ENCODE peak calls at places on chromosomes 5 and 9, in ten cellular contexts. One of them, this sample, is unnamed.

GRCh38 chr9:19894975-19895374 is 106.1 kb upstream of the SLC24A2 start:
- DNase-seq in dorsolateral prefrontal cortex: no peak
- DNase-seq in foreskin keratinocyte: no peak
- DNase-seq in WTC11: no peak
- DNase-seq in ascending aorta: no peak
- DNase-seq in lung: no peak
- DNase-seq in A549: no peak
- DNase-seq in epithelial cell of esophagus: peak; percentile 5
- DNase-seq in left ventricle myocardium inferior: no peak
- DNase-seq in psoas muscle: no peak
- DNase-seq in this sample: no peak

GRCh38 chr9:131366745-131367401 is 27.0 kb upstream of the PRRC2B start:
- DNase-seq in ascending aorta: no peak
- DNase-seq in lung: no peak
- DNase-seq in epithelial cell of esophagus: peak; percentile 48
- DNase-seq in foreskin keratinocyte: peak; percentile 85
- DNase-seq in left ventricle myocardium inferior: peak; percentile 26
- DNase-seq in dorsolateral prefrontal cortex: no peak
- DNase-seq in psoas muscle: no peak
- DNase-seq in WTC11: peak; percentile 58
- DNase-seq in A549: peak; percentile 89
- DNase-seq in this sample: no peak

GRCh38 chr5:6581559-6582426 is 51.1 kb downstream of the NSUN2 start:
- DNase-seq in dorsolateral prefrontal cortex: no peak
- DNase-seq in left ventricle myocardium inferior: no peak
- DNase-seq in ascending aorta: no peak
- DNase-seq in foreskin keratinocyte: no peak
- DNase-seq in lung: no peak
- DNase-seq in epithelial cell of esophagus: no peak
- DNase-seq in WTC11: no peak
- DNase-seq in psoas muscle: no peak
- DNase-seq in A549: no peak
- DNase-seq in this sample: no peak

GRCh38 chr5:131659290-131659689 is 24.3 kb upstream of the RAPGEF6 start:
- DNase-seq in foreskin keratinocyte: no peak
- DNase-seq in dorsolateral prefrontal cortex: no peak
- DNase-seq in psoas muscle: no peak
- DNase-seq in lung: no peak
- DNase-seq in left ventricle myocardium inferior: no peak
- DNase-seq in epithelial cell of esophagus: no peak
- DNase-seq in A549: no peak
- DNase-seq in WTC11: no peak
- DNase-seq in ascending aorta: no peak
- DNase-seq in this sample: no peak

GRCh38 chr5:124599048-124599973 is 147.1 kb downstream of the ZNF608 start:
- DNase-seq in psoas muscle: no peak
- DNase-seq in A549: peak; percentile 83
- DNase-seq in left ventricle myocardium inferior: no peak
- DNase-seq in foreskin keratinocyte: peak; percentile 41
- DNase-seq in dorsolateral prefrontal cortex: no peak
- DNase-seq in epithelial cell of esophagus: peak; percentile 46
- DNase-seq in ascending aorta: no peak
- DNase-seq in WTC11: no peak
- DNase-seq in lung: peak; percentile 53
- DNase-seq in this sample: no peak

GRCh38 chr5:171315386-171315891 is 6.4 kb downstream of the TLX3 start:
- DNase-seq in foreskin keratinocyte: no peak
- DNase-seq in ascending aorta: no peak
- DNase-seq in epithelial cell of esophagus: no peak
- DNase-seq in left ventricle myocardium inferior: no peak
- DNase-seq in A549: no peak
- DNase-seq in lung: no peak
- DNase-seq in WTC11: peak; percentile 49
- DNase-seq in dorsolateral prefrontal cortex: no peak
- DNase-seq in psoas muscle: no peak
- DNase-seq in this sample: no peak

GRCh38 chr9:114363424-114363823 is 24.4 kb downstream of the AKNA start:
- DNase-seq in A549: no peak
- DNase-seq in dorsolateral prefrontal cortex: no peak
- DNase-seq in psoas muscle: no peak
- DNase-seq in WTC11: no peak
- DNase-seq in foreskin keratinocyte: no peak
- DNase-seq in lung: no peak
- DNase-seq in epithelial cell of esophagus: no peak
- DNase-seq in left ventricle myocardium inferior: no peak
- DNase-seq in ascending aorta: no peak
- DNase-seq in this sample: no peak

GRCh38 chr9:81461196-81461595 is 228.2 kb downstream of the TLE1 start:
- DNase-seq in ascending aorta: no peak
- DNase-seq in psoas muscle: no peak
- DNase-seq in dorsolateral prefrontal cortex: no peak
- DNase-seq in foreskin keratinocyte: no peak
- DNase-seq in WTC11: no peak
- DNase-seq in epithelial cell of esophagus: no peak
- DNase-seq in lung: no peak
- DNase-seq in A549: no peak
- DNase-seq in left ventricle myocardium inferior: no peak
- DNase-seq in this sample: no peak

GRCh38 chr9:278651-279050 is 64.0 kb downstream of the DOCK8 start:
- DNase-seq in dorsolateral prefrontal cortex: no peak
- DNase-seq in epithelial cell of esophagus: no peak
- DNase-seq in foreskin keratinocyte: no peak
- DNase-seq in lung: no peak
- DNase-seq in psoas muscle: no peak
- DNase-seq in ascending aorta: no peak
- DNase-seq in WTC11: no peak
- DNase-seq in left ventricle myocardium inferior: no peak
- DNase-seq in A549: no peak
- DNase-seq in this sample: no peak

GRCh38 chr9:36928670-36929349 is 105.3 kb downstream of the PAX5 start:
- DNase-seq in epithelial cell of esophagus: peak; percentile 68
- DNase-seq in left ventricle myocardium inferior: no peak
- DNase-seq in dorsolateral prefrontal cortex: no peak
- DNase-seq in WTC11: no peak
- DNase-seq in A549: peak; percentile 27
- DNase-seq in ascending aorta: no peak
- DNase-seq in foreskin keratinocyte: peak; percentile 72
- DNase-seq in psoas muscle: no peak
- DNase-seq in lung: no peak
- DNase-seq in this sample: no peak

GRCh38 chr5:9441610-9442009 is 104.3 kb downstream of the SEMA5A start:
- DNase-seq in epithelial cell of esophagus: peak; percentile 78
- DNase-seq in WTC11: no peak
- DNase-seq in lung: no peak
- DNase-seq in foreskin keratinocyte: peak; percentile 83
- DNase-seq in left ventricle myocardium inferior: no peak
- DNase-seq in dorsolateral prefrontal cortex: no peak
- DNase-seq in psoas muscle: no peak
- DNase-seq in ascending aorta: no peak
- DNase-seq in A549: no peak
- DNase-seq in this sample: no peak

GRCh38 chr5:14153071-14153864 is 10.1 kb downstream of the TRIO start:
- DNase-seq in foreskin keratinocyte: no peak
- DNase-seq in epithelial cell of esophagus: no peak
- DNase-seq in psoas muscle: peak; percentile 45
- DNase-seq in A549: peak; percentile 44
- DNase-seq in left ventricle myocardium inferior: no peak
- DNase-seq in ascending aorta: no peak
- DNase-seq in lung: no peak
- DNase-seq in WTC11: no peak
- DNase-seq in dorsolateral prefrontal cortex: no peak
- DNase-seq in this sample: no peak

DNA sequence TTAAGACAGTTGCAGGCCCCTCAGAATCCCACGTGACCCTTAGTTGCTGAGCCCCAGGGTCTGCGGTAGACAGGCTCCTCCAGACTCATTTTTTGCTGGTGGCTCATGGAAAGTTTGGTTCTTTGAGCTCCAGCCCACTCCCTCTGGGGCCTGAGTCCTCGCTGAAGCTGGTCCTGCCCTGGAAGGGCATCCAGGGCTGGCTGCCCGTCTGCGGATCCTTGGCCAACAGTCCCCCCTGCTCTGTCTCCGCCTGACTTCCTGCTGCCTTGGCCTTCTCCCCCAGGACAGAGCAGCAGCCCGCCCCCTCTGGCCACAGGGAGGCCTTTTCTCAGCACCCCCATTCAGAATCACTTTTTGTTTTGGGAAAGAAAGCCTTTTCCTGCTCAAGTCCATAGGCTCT is 24.4 kb downstream of the SLC6A7 start:
- DNase-seq in epithelial cell of esophagus: no peak
- DNase-seq in dorsolateral prefrontal cortex: no peak
- DNase-seq in foreskin keratinocyte: no peak
- DNase-seq in A549: no peak
- DNase-seq in psoas muscle: peak; percentile 68
- DNase-seq in left ventricle myocardium inferior: peak; percentile 29
- DNase-seq in ascending aorta: no peak
- DNase-seq in WTC11: no peak
- DNase-seq in lung: no peak
- DNase-seq in this sample: no peak
- TF ChIP-seq CTCF in epithelial cell of esophagus: no peak
- TF ChIP-seq CTCF in dorsolateral prefrontal cortex: no peak
- TF ChIP-seq CTCF in foreskin keratinocyte: no peak
- TF ChIP-seq CTCF in A549: no peak
- TF ChIP-seq CTCF in psoas muscle: no peak
- TF ChIP-seq CTCF in left ventricle myocardium inferior: peak; percentile 36
- TF ChIP-seq CTCF in ascending aorta: peak; percentile 27
- TF ChIP-seq CTCF in WTC11: no peak
- TF ChIP-seq CTCF in lung: no peak
- TF ChIP-seq CTCF in this sample: no peak

GRCh38 chr9:99262949-99263418 is 40.9 kb downstream of the SEC61B start:
- DNase-seq in WTC11: no peak
- DNase-seq in psoas muscle: no peak
- DNase-seq in A549: no peak
- DNase-seq in left ventricle myocardium inferior: no peak
- DNase-seq in epithelial cell of esophagus: no peak
- DNase-seq in ascending aorta: no peak
- DNase-seq in foreskin keratinocyte: no peak
- DNase-seq in dorsolateral prefrontal cortex: no peak
- DNase-seq in lung: no peak
- DNase-seq in this sample: no peak

GRCh38 chr9:99259231-99259918 is 37.3 kb downstream of the SEC61B start:
- DNase-seq in lung: peak; percentile 81
- DNase-seq in epithelial cell of esophagus: peak; percentile 17
- DNase-seq in psoas muscle: peak; percentile 98
- DNase-seq in foreskin keratinocyte: no peak
- DNase-seq in ascending aorta: peak; percentile 24
- DNase-seq in dorsolateral prefrontal cortex: peak; percentile 70
- DNase-seq in WTC11: peak; percentile 23
- DNase-seq in A549: no peak
- DNase-seq in left ventricle myocardium inferior: peak; percentile 88
- DNase-seq in this sample: no peak

GRCh38 chr9:99261923-99262322 is 39.8 kb downstream of the SEC61B start:
- DNase-seq in WTC11: no peak
- DNase-seq in left ventricle myocardium inferior: no peak
- DNase-seq in psoas muscle: no peak
- DNase-seq in dorsolateral prefrontal cortex: no peak
- DNase-seq in lung: no peak
- DNase-seq in ascending aorta: no peak
- DNase-seq in foreskin keratinocyte: no peak
- DNase-seq in A549: no peak
- DNase-seq in epithelial cell of esophagus: no peak
- DNase-seq in this sample: no peak

GRCh38 chr9:99266136-99267023 is 44.3 kb downstream of the SEC61B start:
- DNase-seq in left ventricle myocardium inferior: peak; percentile 64
- DNase-seq in epithelial cell of esophagus: peak; percentile 69
- DNase-seq in dorsolateral prefrontal cortex: peak; percentile 71
- DNase-seq in WTC11: peak; percentile 90
- DNase-seq in foreskin keratinocyte: peak; percentile 60
- DNase-seq in lung: peak; percentile 74
- DNase-seq in ascending aorta: no peak
- DNase-seq in psoas muscle: peak; percentile 87
- DNase-seq in A549: peak; percentile 54
- DNase-seq in this sample: peak; percentile 71

GRCh38 chr9:99264070-99264469 is 42.0 kb downstream of the SEC61B start:
- DNase-seq in A549: peak; percentile 23
- DNase-seq in WTC11: peak; percentile 50
- DNase-seq in dorsolateral prefrontal cortex: no peak
- DNase-seq in left ventricle myocardium inferior: no peak
- DNase-seq in foreskin keratinocyte: peak; percentile 11
- DNase-seq in lung: no peak
- DNase-seq in epithelial cell of esophagus: peak; percentile 62
- DNase-seq in psoas muscle: no peak
- DNase-seq in ascending aorta: no peak
- DNase-seq in this sample: no peak
- TF ChIP-seq CTCF in A549: no peak
- TF ChIP-seq CTCF in WTC11: no peak
- TF ChIP-seq CTCF in dorsolateral prefrontal cortex: no peak
- TF ChIP-seq CTCF in left ventricle myocardium inferior: no peak
- TF ChIP-seq CTCF in foreskin keratinocyte: peak; percentile 55
- TF ChIP-seq CTCF in lung: no peak
- TF ChIP-seq CTCF in epithelial cell of esophagus: peak; percentile 39
- TF ChIP-seq CTCF in psoas muscle: no peak
- TF ChIP-seq CTCF in ascending aorta: no peak
- TF ChIP-seq CTCF in this sample: peak; percentile 21

DNA sequence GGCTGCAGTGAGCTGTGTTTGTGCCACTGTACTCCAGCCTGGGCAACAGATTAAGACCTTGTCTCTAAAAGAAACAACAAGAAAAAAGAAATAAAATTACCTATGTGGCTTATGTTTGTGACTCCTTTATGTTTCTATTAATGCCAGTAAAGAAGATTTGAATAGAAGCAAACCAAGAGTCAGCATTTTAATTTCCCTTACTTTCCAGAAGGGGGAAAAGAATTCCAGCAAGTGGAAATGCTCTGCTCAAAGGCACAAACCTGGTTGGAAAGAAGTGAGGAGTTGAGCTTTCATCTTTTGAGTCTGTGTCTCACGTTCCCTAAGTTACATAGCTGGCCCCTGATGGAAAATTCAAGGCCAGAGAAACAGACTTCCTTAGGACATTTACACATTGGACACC is 23.6 kb upstream of the ELL2 start:
- DNase-seq in foreskin keratinocyte: no peak
- DNase-seq in psoas muscle: no peak
- DNase-seq in left ventricle myocardium inferior: no peak
- DNase-seq in WTC11: no peak
- DNase-seq in ascending aorta: no peak
- DNase-seq in A549: no peak
- DNase-seq in dorsolateral prefrontal cortex: no peak
- DNase-seq in epithelial cell of esophagus: no peak
- DNase-seq in lung: no peak
- DNase-seq in this sample: no peak
- TF ChIP-seq CTCF in foreskin keratinocyte: peak; percentile 11
- TF ChIP-seq CTCF in psoas muscle: no peak
- TF ChIP-seq CTCF in left ventricle myocardium inferior: no peak
- TF ChIP-seq CTCF in WTC11: no peak
- TF ChIP-seq CTCF in ascending aorta: no peak
- TF ChIP-seq CTCF in A549: no peak
- TF ChIP-seq CTCF in dorsolateral prefrontal cortex: no peak
- TF ChIP-seq CTCF in epithelial cell of esophagus: no peak
- TF ChIP-seq CTCF in lung: no peak
- TF ChIP-seq CTCF in this sample: no peak

GRCh38 chr5:11076945-11077613 is 316.0 kb upstream of the DAP start:
- DNase-seq in dorsolateral prefrontal cortex: no peak
- DNase-seq in ascending aorta: no peak
- DNase-seq in epithelial cell of esophagus: no peak
- DNase-seq in psoas muscle: no peak
- DNase-seq in lung: no peak
- DNase-seq in A549: no peak
- DNase-seq in left ventricle myocardium inferior: no peak
- DNase-seq in foreskin keratinocyte: no peak
- DNase-seq in WTC11: no peak
- DNase-seq in this sample: no peak

GRCh38 chr5:11072556-11072955 is 311.5 kb upstream of the DAP start:
- DNase-seq in lung: no peak
- DNase-seq in left ventricle myocardium inferior: no peak
- DNase-seq in dorsolateral prefrontal cortex: no peak
- DNase-seq in psoas muscle: no peak
- DNase-seq in ascending aorta: no peak
- DNase-seq in epithelial cell of esophagus: no peak
- DNase-seq in A549: no peak
- DNase-seq in WTC11: no peak
- DNase-seq in foreskin keratinocyte: no peak
- DNase-seq in this sample: no peak

GRCh38 chr5:11075010-11075860 is 314.2 kb upstream of the DAP start:
- DNase-seq in lung: no peak
- DNase-seq in A549: no peak
- DNase-seq in left ventricle myocardium inferior: no peak
- DNase-seq in dorsolateral prefrontal cortex: peak; percentile 57
- DNase-seq in ascending aorta: no peak
- DNase-seq in foreskin keratinocyte: no peak
- DNase-seq in psoas muscle: no peak
- DNase-seq in epithelial cell of esophagus: no peak
- DNase-seq in WTC11: peak; percentile 39
- DNase-seq in this sample: no peak
- TF ChIP-seq CTCF in lung: no peak
- TF ChIP-seq CTCF in A549: no peak
- TF ChIP-seq CTCF in left ventricle myocardium inferior: no peak
- TF ChIP-seq CTCF in dorsolateral prefrontal cortex: peak; percentile 28
- TF ChIP-seq CTCF in ascending aorta: no peak
- TF ChIP-seq CTCF in foreskin keratinocyte: no peak
- TF ChIP-seq CTCF in psoas muscle: no peak
- TF ChIP-seq CTCF in epithelial cell of esophagus: no peak
- TF ChIP-seq CTCF in WTC11: peak; percentile 52
- TF ChIP-seq CTCF in this sample: peak; percentile 38

This sample was measured in neural crest cell.